ENCODE peak calls at places on chromosome 19, in five cellular contexts. I is neural progenitor cell, B is IMR-90, S is GM23338, C is SK-N-SH. P is an unnamed sample. For H3K4me1, the result is how much of the 10 kb centered on the place peaks cover.

GRCh38 chr19:29690842-29691241 is 24.2 kb downstream of the C19orf12 start:
- DNase-seq in S (peak), C (no peak), B (peak), I (peak), P (peak)

GRCh38 chr19:3055741-3056453 is 6.4 kb downstream of the TLE5 start:
- DNase-seq in S (peak), I (no peak), B (no peak), C (no peak), P (no peak)

GRCh38 chr19:824885-825284 is 2.8 kb upstream of the AZU1 start:
- DNase-seq in B (no peak), C (no peak), S (no peak), I (no peak), P (no peak)

GRCh38 chr19:19460258-19460731 is 54.8 kb downstream of the GATAD2A start:
- DNase-seq in B (peak), C (no peak), S (no peak), I (no peak), P (no peak)

GRCh38 chr19:54121259-54121658 is 5.7 kb downstream of the PRPF31 start:
- DNase-seq in I (no peak), C (no peak), B (no peak), S (no peak), P (no peak)

GRCh38 chr19:1856698-1857603 is 6.4 kb downstream of the KLF16 start:
- DNase-seq in B (peak), S (peak), I (peak), C (peak), P (peak)

GRCh38 chr19:6779204-6779603 is 6.7 kb downstream of the VAV1 start:
- DNase-seq in C (no peak), B (no peak), S (no peak), I (no peak), P (peak)

GRCh38 chr19:7872306-7873204 is 1.6 kb downstream of the PRR36 start:
- DNase-seq in B (no peak), S (no peak), C (no peak), I (no peak), P (no peak)

GRCh38 chr19:48490980-48491792 is 20.4 kb downstream of the LMTK3 start:
- DNase-seq in B (no peak), I (peak), S (peak), C (peak), P (no peak)

GRCh38 chr19:10514211-10515145 is 2.8 kb downstream of the S1PR5 start:
- DNase-seq in I (peak), B (no peak), C (peak), S (peak), P (no peak)

GRCh38 chr19:40457048-40457447 is 8.5 kb downstream of the BLVRB start:
- DNase-seq in B (no peak), I (no peak), S (no peak), C (no peak), P (no peak)

GRCh38 chr19:2424686-2425621 is 2.4 kb downstream of the TIMM13 start:
- DNase-seq in S (peak), I (peak), C (peak), B (peak), P (peak)

GRCh38 chr19:45568732-45569131 is 15.9 kb downstream of the OPA3 start:
- DNase-seq in S (no peak), C (no peak), I (no peak), B (peak), P (peak)

GRCh38 chr19:18998276-18998675 is 35.0 kb downstream of the SUGP2 start:
- DNase-seq in B (no peak), C (no peak), I (no peak), S (no peak), P (no peak)

GRCh38 chr19:35021596-35021995 is 8.7 kb upstream of the SCN1B start:
- DNase-seq in I (no peak), S (no peak), C (no peak), B (no peak), P (no peak)

DNA sequence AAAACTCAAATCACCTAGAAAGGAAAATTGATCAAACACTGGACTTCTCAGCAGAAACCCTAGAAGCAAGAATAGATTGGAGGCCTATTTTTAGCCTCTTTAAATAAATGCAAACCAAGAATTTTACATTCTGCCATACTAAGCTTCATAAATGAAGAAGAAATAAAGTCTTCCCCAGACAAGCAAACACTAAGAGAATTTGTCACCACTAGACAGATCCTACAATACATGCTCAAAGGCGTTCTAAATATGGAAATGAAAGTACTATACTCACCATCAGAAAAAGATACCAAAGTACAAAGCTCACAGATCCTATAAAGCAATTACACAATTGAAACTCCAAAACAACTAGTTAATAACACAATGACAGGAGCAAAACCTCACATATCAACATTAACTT is 578.1 kb downstream of the UQCRFS1 start:
- DNase-seq in C (no peak), S (no peak), I (no peak), B (no peak), P (no peak)
- H3K4me1 ChIP-seq in C (under half), S (under half), I (under half), B (under half), P (under half)

DNA sequence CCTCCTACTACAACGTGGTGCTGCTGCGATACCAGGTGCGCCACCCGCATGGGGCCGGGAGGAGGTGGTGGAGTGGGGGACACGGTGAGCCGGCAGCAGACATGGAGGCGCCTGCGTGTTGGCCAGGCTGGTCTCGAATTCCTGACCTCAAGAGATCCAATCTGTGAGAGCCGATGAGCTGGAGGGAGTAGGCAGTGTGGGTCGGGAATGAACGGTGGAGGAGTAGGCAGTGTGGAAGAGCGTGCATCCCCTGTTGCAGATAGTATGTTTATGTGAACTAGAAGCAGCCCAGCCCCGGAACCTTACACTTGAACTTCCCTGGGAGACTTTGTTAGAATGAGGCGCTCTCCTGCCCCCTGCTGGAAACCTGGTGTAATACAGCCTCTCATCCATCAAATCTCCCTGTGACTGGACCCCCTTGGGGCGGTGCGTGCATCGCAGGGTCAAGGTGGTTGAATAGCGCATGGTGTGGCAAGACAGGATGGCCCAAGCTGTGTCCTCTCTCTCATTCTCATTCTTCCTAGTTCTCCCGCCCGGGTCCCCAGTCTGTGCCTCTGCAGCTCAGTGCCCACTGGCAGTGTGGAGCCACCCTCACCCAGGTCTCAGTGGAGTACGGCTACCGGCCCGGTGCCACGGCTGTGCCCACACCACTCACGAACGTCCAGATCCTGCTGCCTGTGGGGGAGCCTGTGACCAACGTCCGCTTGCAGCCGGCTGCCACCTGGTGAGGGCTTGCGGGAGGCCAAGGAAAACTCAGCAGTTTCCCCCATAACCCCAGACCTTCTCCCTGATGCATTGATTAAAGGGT is 10.5 kb upstream of the B3GNT3 start:
- DNase-seq in B (peak), S (peak), C (peak), I (peak), P (peak)
- H2AFZ ChIP-seq in B (peak), S (no peak), C (no peak), I (no peak), P (peak)

GRCh38 chr19:33492951-33493350 is 28.6 kb downstream of the PEPD start:
- DNase-seq in B (no peak), I (no peak), C (no peak), S (no peak), P (no peak)
- H3K4me1 ChIP-seq in B (under half), I (under half), C (under half), S (under half), P (under half)

DNA sequence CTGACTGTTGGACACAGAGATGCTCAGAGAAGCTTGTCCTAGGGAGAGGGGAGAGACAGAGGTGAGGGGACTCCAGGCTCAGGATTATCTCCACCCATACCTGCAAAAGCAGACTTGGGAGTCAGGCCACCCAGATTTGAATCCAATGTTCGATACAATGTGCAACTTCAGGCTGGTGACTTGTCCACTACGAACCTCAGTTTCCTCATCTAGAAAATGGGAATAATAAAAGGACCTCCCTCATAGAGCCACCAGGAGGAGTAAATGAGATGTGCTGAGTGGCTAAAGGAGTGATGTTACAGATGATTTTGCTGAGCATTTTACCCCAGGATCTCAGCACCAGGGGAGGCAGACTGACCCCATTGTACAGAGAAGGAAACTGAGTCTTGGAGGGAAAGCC is 25.0 kb downstream of the PRKD2 start:
- DNase-seq in S (no peak), B (no peak), I (no peak), C (no peak), P (no peak)
- H2AFZ ChIP-seq in S (no peak), B (no peak), I (no peak), C (no peak), P (no peak)

DNA sequence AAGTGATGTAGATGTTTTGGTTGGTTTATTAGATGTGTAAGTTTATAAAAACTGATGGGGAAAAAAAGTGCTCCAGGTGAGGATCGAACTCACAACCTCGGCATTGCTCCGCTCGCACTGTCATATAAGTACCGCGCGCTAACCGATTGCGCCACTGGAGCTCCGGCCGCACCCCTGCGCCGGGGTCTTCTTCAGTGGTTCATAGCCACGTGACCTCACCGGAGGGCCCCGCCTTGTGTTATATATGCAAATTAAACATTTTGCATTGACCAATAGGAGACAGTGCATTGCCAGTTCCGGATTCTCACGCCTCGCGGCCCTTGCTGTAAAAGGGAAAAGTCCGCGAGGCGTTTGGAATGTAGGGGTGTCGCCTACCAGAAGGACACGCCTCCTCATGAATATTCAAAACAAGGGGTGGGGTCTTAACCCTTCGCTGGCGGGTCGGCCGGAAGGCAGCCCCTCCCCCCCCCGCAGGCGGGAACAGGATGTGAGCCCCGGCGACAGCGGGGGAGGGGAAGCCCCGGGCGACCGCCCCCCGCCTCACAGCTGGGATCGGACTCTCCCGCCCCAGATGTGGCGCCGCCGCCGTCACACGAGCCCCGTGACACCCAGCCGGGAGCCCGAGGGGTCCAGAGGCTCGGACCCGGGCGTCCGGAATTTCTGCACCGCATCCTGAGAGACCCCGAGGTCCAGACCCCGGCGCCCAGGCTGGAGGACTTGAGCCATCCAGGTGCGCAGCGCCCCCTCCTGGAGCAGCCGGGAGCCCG is at the start of gene PLEKHG2:
- DNase-seq in I (peak), B (peak), C (peak), S (peak), P (peak)
- H3K4me1 ChIP-seq in I (under half), B (under half), C (under half), S (under half), P (under half)

DNA sequence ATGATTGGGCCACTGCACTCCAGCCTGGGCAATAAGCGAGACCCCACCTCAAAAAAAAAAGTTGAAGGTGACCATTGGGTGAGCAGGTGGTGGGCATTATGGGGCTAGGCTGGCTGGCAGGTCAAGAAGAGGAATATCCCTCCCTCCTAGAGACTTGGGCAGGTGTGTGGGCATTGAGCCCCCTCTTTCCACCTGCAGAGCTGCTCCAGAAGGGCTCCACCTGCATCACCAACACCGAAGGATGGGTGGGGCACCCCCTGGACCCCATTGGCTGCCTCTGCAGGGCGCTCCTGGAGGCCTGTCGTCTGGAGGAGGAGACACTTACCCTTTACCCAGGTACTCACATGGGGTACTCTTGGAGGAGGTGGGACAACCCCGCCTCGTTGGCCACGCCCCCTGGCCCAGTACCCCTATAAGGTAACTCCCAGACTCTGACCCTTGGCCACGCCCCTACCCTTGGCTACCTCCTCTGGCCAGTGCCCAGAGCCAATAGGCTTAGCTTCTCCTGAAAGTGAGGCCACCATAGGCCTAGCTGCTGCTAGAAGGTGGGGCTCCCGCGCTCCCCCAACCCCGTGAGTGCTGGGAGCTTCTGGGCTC is 21.9 kb downstream of the ZSWIM4 start:
- DNase-seq in C (no peak), S (peak), B (no peak), I (peak), P (no peak)
- H2AFZ ChIP-seq in C (no peak), S (no peak), B (peak), I (no peak), P (no peak)

P was measured in fibroblast of lung.